ENCODE peak calls at places on chromosomes 4 and X, in nine cellular contexts. M, X, D, V, R, G, I, U and Z are unnamed samples.
A peak's percentile ranks its signal among the peaks of the same experiment; 100 is the strongest.

GRCh38 chr4:125445525-125445924 is 130.8 kb downstream of the FAT4 start:
- DNase-seq in U (no peak), D (no peak), I (no peak), G (no peak), X (no peak), R (no peak), V (no peak), M (no peak), Z (no peak)

GRCh38 chr4:125283702-125284279 is 31.0 kb upstream of the FAT4 start:
- DNase-seq in I (no peak), V (no peak), U (no peak), M (no peak), D (no peak), R (no peak), X (peak; percentile 31), G (no peak), Z (no peak)

GRCh38 chr4:184961693-184962092 is 56.6 kb upstream of the HELT start:
- DNase-seq in D (no peak), U (no peak), V (peak; percentile 60), M (no peak), I (no peak), X (no peak), R (peak; percentile 60), G (no peak), Z (no peak)

GRCh38 chr4:76199664-76200211 is 13.9 kb downstream of the SCARB2 start:
- DNase-seq in I (no peak), D (no peak), R (no peak), X (peak; percentile 54), U (no peak), V (peak; percentile 33), M (no peak), G (no peak), Z (no peak)

GRCh38 chr4:31086771-31087330 is 366.7 kb downstream of the PCDH7 start:
- DNase-seq in V (no peak), I (no peak), D (no peak), R (no peak), G (no peak), X (peak; percentile 70), U (no peak), M (no peak), Z (no peak)

GRCh38 chr4:121726642-121727268 is 30.0 kb upstream of the ANXA5 start:
- DNase-seq in I (no peak), R (no peak), U (no peak), G (no peak), V (no peak), D (no peak), M (no peak), X (peak; percentile 68), Z (no peak)

GRCh38 chr4:161404346-161405110 is 759.3 kb downstream of the FSTL5 start:
- DNase-seq in V (no peak), R (no peak), M (no peak), I (no peak), G (no peak), D (no peak), X (peak; percentile 67), U (no peak), Z (no peak)

GRCh38 chr4:138439143-138439581 is 197.0 kb upstream of the SLC7A11 start:
- DNase-seq in I (no peak), X (peak; percentile 82), G (no peak), V (no peak), D (no peak), M (no peak), R (no peak), U (no peak), Z (no peak)

GRCh38 chr4:7160439-7160838 is 31.9 kb upstream of the SORCS2 start:
- DNase-seq in U (no peak), D (no peak), G (peak; percentile 47), V (peak; percentile 11), R (peak; percentile 71), M (no peak), X (no peak), I (peak; percentile 55), Z (peak; percentile 9)

GRCh38 chrX:67574696-67575095 is 30.9 kb downstream of the AR start:
- DNase-seq in R (no peak), D (no peak), I (no peak), U (no peak), G (no peak), M (no peak), X (peak; percentile 40), V (no peak), Z (no peak)

GRCh38 chr4:160493206-160493605 is 1390.3 kb downstream of the RAPGEF2 start:
- DNase-seq in R (no peak), I (no peak), X (no peak), V (no peak), G (no peak), M (no peak), D (no peak), U (no peak), Z (no peak)

GRCh38 chrX:108584617-108585211 is 145.1 kb downstream of the COL4A5 start:
- DNase-seq in R (no peak), V (peak; percentile 52), U (no peak), D (no peak), M (no peak), X (no peak), G (no peak), I (no peak), Z (no peak)

GRCh38 chr4:168019019-168019651 is 73.2 kb upstream of the ANXA10 start:
- DNase-seq in G (no peak), V (no peak), U (no peak), I (no peak), R (no peak), X (peak; percentile 30), D (no peak), M (no peak), Z (no peak)

GRCh38 chr4:108533245-108533844 is 87.0 kb upstream of the RPL34 start:
- DNase-seq in I (no peak), X (peak; percentile 18), V (no peak), M (no peak), G (no peak), U (no peak), D (no peak), R (no peak), Z (no peak)

GRCh38 chrX:38052096-38052495 is 45.7 kb downstream of the SYTL5 start:
- DNase-seq in X (peak; percentile 97), U (no peak), V (no peak), M (no peak), D (no peak), I (no peak), R (no peak), G (no peak), Z (no peak)

GRCh38 chrX:110194977-110195376 is 122.9 kb downstream of the AMMECR1 start:
- DNase-seq in I (no peak), D (no peak), G (no peak), V (no peak), X (no peak), M (no peak), R (no peak), U (no peak), Z (no peak)
- H3K27ac ChIP-seq in I (no peak overlapping the region), D (no peak overlapping the region), G (no peak overlapping the region), V (no peak overlapping the region), X (no peak overlapping the region), M (no peak overlapping the region), R (no peak overlapping the region), U (no peak overlapping the region), Z (no peak overlapping the region)

GRCh38 chrX:101759000-101759399 is 99.3 kb upstream of the ARMCX2 start:
- DNase-seq in R (no peak), U (no peak), V (peak; percentile 82), M (no peak), D (no peak), I (no peak), X (peak; percentile 49), G (no peak), Z (peak; percentile 15)
- TF ChIP-seq CTCF in R (no peak), U (peak; percentile 49), V (peak; percentile 62), M (peak; percentile 40), D (peak; percentile 41), I (no peak), X (peak; percentile 44), G (peak; percentile 25), Z (no peak)

GRCh38 chr4:156295676-156296075 is 342.0 kb upstream of the CTSO start:
- DNase-seq in G (no peak), D (no peak), I (no peak), M (no peak), X (peak; percentile 12), R (no peak), V (no peak), U (no peak), Z (no peak)

GRCh38 chr4:156303708-156304107 is 350.0 kb upstream of the CTSO start:
- DNase-seq in D (no peak), R (no peak), M (no peak), U (no peak), V (no peak), I (no peak), G (no peak), X (no peak), Z (no peak)

GRCh38 chr4:156293657-156294297 is 340.1 kb upstream of the CTSO start:
- DNase-seq in X (peak; percentile 94), I (no peak), M (no peak), V (no peak), U (no peak), D (no peak), G (no peak), R (no peak), Z (no peak)

GRCh38 chr4:156294577-156294976 is 340.9 kb upstream of the CTSO start:
- DNase-seq in I (no peak), R (no peak), V (peak; percentile 26), D (no peak), X (peak; percentile 96), G (peak; percentile 22), U (no peak), M (no peak), Z (no peak)

GRCh38 chr4:156298230-156298629 is 344.6 kb upstream of the CTSO start:
- DNase-seq in G (peak; percentile 49), X (peak; percentile 95), I (peak; percentile 87), M (no peak), U (no peak), R (no peak), D (no peak), V (no peak), Z (peak; percentile 28)
- H3K27ac ChIP-seq in G (no peak overlapping the region), X (no peak overlapping the region), I (peak overlapping the region; percentile 67), M (no peak overlapping the region), U (no peak overlapping the region), R (no peak overlapping the region), D (no peak overlapping the region), V (no peak overlapping the region), Z (no peak overlapping the region)

GRCh38 chr4:103998752-103999151 is 279.0 kb upstream of the TACR3 start:
- DNase-seq in U (no peak), G (no peak), X (no peak), R (no peak), M (no peak), D (no peak), V (no peak), I (no peak), Z (no peak)

GRCh38 chr4:103996637-103997036 is 276.9 kb upstream of the TACR3 start:
- DNase-seq in M (peak; percentile 86), G (no peak), X (peak; percentile 90), D (no peak), V (peak; percentile 82), R (no peak), I (no peak), U (no peak), Z (no peak)

GRCh38 chr4:103994059-103994458 is 274.3 kb upstream of the TACR3 start:
- DNase-seq in R (no peak), X (no peak), U (no peak), G (no peak), D (no peak), V (no peak), I (no peak), M (no peak), Z (no peak)

DNA sequence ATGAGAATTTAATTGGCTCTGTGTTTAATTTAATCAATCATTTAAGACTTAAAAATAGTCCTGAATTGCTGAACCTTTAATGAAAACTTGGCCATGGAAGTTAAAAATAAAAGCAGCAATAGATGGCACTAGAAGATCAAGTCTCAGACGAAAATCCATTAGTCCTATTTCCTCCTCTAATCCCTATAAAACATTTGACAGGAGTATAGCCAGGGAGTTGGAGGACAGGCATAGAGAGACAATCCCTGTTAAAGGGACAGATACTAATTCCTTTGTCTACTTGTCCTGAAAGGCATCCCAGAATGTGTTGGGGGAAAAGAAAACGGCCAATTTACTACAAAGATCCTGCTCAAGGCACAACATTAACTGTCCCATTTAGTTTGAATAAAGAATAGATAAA is 276.3 kb upstream of the TACR3 start:
- DNase-seq in D (no peak), M (no peak), I (no peak), V (no peak), U (no peak), R (no peak), G (no peak), X (peak; percentile 12), Z (no peak)
- TF ChIP-seq CTCF in D (no peak), M (peak; percentile 76), I (no peak), V (no peak), U (no peak), R (no peak), G (no peak), X (no peak), Z (no peak)